ENCODE peak calls at places on chromosomes 11 and 22, in six cellular contexts. T is A673, Z is NCI-H1930, S is GM12891, H is GM03348, K is midbrain. L is an unnamed sample.

GRCh38 chr11:132943737-132944556 is 588.4 kb downstream of the OPCML start:
- DNase-seq in T (peak), Z (no peak), S (no peak), H (peak), K (peak), L (peak)

GRCh38 chr11:75734491-75735180 is 17.0 kb downstream of the MOGAT2 start:
- DNase-seq in T (peak), Z (no peak), S (no peak), H (no peak), K (no peak), L (no peak)

GRCh38 chr11:19259487-19260345 is 19.0 kb upstream of the E2F8 start:
- DNase-seq in T (peak), Z (peak), S (no peak), H (peak), K (peak), L (peak)

GRCh38 chr22:50057868-50058311 is at the start of gene TTLL8:
- DNase-seq in T (no peak), Z (no peak), S (no peak), H (no peak), K (no peak), L (peak)

GRCh38 chr11:724063-724732 is 18.2 kb downstream of the EPS8L2 start:
- DNase-seq in T (no peak), Z (no peak), S (no peak), H (no peak), K (no peak), L (peak)

GRCh38 chr22:31039393-31039792 is 41.7 kb upstream of the SMTN start:
- DNase-seq in T (no peak), Z (no peak), S (no peak), H (peak), K (no peak), L (no peak)

GRCh38 chr22:32862083-32862482 is 60.6 kb downstream of the TIMP3 start:
- DNase-seq in T (no peak), Z (no peak), S (no peak), H (no peak), K (no peak), L (no peak)

GRCh38 chr11:133947298-133947905 is 9.4 kb downstream of the IGSF9B start:
- DNase-seq in T (peak), Z (no peak), S (no peak), H (peak), K (peak), L (peak)

GRCh38 chr11:114059278-114059983 is at the start of gene ZBTB16:
- DNase-seq in T (peak), Z (peak), S (no peak), H (no peak), K (peak), L (peak)

GRCh38 chr11:8728566-8728965 is 46.0 kb downstream of the RPL27A start:
- DNase-seq in T (no peak), Z (no peak), S (no peak), H (no peak), K (no peak), L (no peak)

L was measured in GM23338.